ENCODE peak calls at places on chromosomes 5 and 9, in six cellular contexts. K, L, R, G, A and W are unnamed samples.
A peak's percentile ranks its signal among the peaks of the same experiment; 100 is the strongest.

GRCh38 chr5:135883441-135883840 is 12.2 kb downstream of the IL9 start:
- DNase-seq in K (no peak), L (no peak), R (no peak), G (no peak), A (peak; percentile 22), W (no peak)

GRCh38 chr9:109335929-109336328 is 15.1 kb upstream of the EPB41L4B start:
- DNase-seq in K (no peak), L (no peak), R (no peak), G (no peak), A (no peak), W (no peak)

GRCh38 chr5:32030226-32030625 is 143.9 kb downstream of the GOLPH3 start:
- DNase-seq in K (no peak), L (no peak), R (no peak), G (no peak), A (peak; percentile 63), W (peak; percentile 23)

GRCh38 chr5:65151632-65152031 is 330.1 kb downstream of the ADAMTS6 start:
- DNase-seq in K (no peak), L (peak; percentile 9), R (no peak), G (no peak), A (no peak), W (peak; percentile 22)

GRCh38 chr9:73011346-73011745 is 58.5 kb upstream of the ALDH1A1 start:
- DNase-seq in K (no peak), L (no peak), R (no peak), G (peak; percentile 77), A (peak; percentile 23), W (peak; percentile 6)

GRCh38 chr9:135605238-135605781 is 34.0 kb downstream of the GLT6D1 start:
- DNase-seq in K (peak; percentile 4), L (no peak), R (no peak), G (no peak), A (no peak), W (no peak)

GRCh38 chr5:57298295-57298984 is 124.6 kb downstream of the GPBP1 start:
- DNase-seq in K (peak; percentile 73), L (peak; percentile 98), R (peak; percentile 97), G (peak; percentile 70), A (peak; percentile 89), W (peak; percentile 58)

GRCh38 chr5:56078675-56079500 is 84.1 kb upstream of the IL6ST start:
- DNase-seq in K (peak; percentile 44), L (peak; percentile 21), R (no peak), G (no peak), A (peak; percentile 80), W (no peak)

GRCh38 chr5:15009420-15009819 is 137.8 kb upstream of the ANKH start:
- DNase-seq in K (no peak), L (peak; percentile 85), R (no peak), G (peak; percentile 41), A (peak; percentile 95), W (peak; percentile 71)

GRCh38 chr9:119968837-119969707 is 599.8 kb upstream of the BRINP1 start:
- DNase-seq in K (peak; percentile 50), L (peak; percentile 73), R (peak; percentile 75), G (peak; percentile 62), A (peak; percentile 72), W (peak; percentile 46)

GRCh38 chr9:106718996-106719395 is 144.0 kb upstream of the ZNF462 start:
- DNase-seq in K (no peak), L (no peak), R (no peak), G (no peak), A (peak; percentile 43), W (peak; percentile 58)

GRCh38 chr9:127866535-127866934 is 10.9 kb downstream of the AK1 start:
- DNase-seq in K (no peak), L (no peak), R (no peak), G (no peak), A (no peak), W (no peak)

GRCh38 chr9:128115187-128116103 is 12.1 kb downstream of the PTGES2 start:
- DNase-seq in K (peak; percentile 3), L (peak; percentile 92), R (no peak), G (no peak), A (no peak), W (no peak)

GRCh38 chr5:5544094-5544663 is 121.7 kb downstream of the ICE1 start:
- DNase-seq in K (no peak), L (no peak), R (no peak), G (no peak), A (no peak), W (no peak)

GRCh38 chr5:151332857-151333256 is 14.5 kb downstream of the SLC36A2 start:
- DNase-seq in K (no peak), L (no peak), R (no peak), G (no peak), A (no peak), W (no peak)

GRCh38 chr9:124475158-124475867 is 25.1 kb downstream of the ADGRD2 start:
- DNase-seq in K (no peak), L (no peak), R (no peak), G (no peak), A (no peak), W (no peak)

GRCh38 chr9:120513825-120514598 is 66.0 kb downstream of the CDK5RAP2 start:
- DNase-seq in K (no peak), L (no peak), R (no peak), G (no peak), A (peak; percentile 31), W (no peak)

GRCh38 chr9:69470186-69470977 is 145.4 kb downstream of the ENTREP1 start:
- DNase-seq in K (peak; percentile 23), L (peak; percentile 94), R (no peak), G (no peak), A (no peak), W (no peak)

GRCh38 chr9:70902705-70903131 is 218.7 kb downstream of the TRPM3 start:
- DNase-seq in K (no peak), L (no peak), R (no peak), G (peak; percentile 95), A (peak; percentile 90), W (peak; percentile 100)

GRCh38 chr9:113274474-113275146 is 762 bp downstream of the CDC26 start:
- DNase-seq in K (no peak), L (peak; percentile 77), R (peak; percentile 44), G (peak; percentile 54), A (peak; percentile 72), W (peak; percentile 33)

GRCh38 chr5:129003232-129003631 is 37.9 kb downstream of the SLC27A6 start:
- DNase-seq in K (no peak), L (no peak), R (no peak), G (no peak), A (peak; percentile 16), W (peak; percentile 2)

GRCh38 chr5:14200312-14200990 is 57.3 kb downstream of the TRIO start:
- DNase-seq in K (no peak), L (no peak), R (no peak), G (no peak), A (no peak), W (no peak)

GRCh38 chr5:66742083-66742895 is 146.1 kb downstream of the MAST4 start:
- DNase-seq in K (no peak), L (peak; percentile 35), R (no peak), G (no peak), A (peak; percentile 26), W (no peak)
- TF ChIP-seq CTCF in K (no peak), L (peak; percentile 11), R (peak; percentile 22), G (peak; percentile 0), A (no peak), W (no peak)

GRCh38 chr9:98121096-98121495 is 2.1 kb upstream of the TRIM14 start:
- DNase-seq in K (no peak), L (peak; percentile 82), R (no peak), G (no peak), A (peak; percentile 74), W (no peak)
- TF ChIP-seq CTCF in K (no peak), L (peak; percentile 9), R (no peak), G (no peak), A (peak; percentile 19), W (no peak)

GRCh38 chr5:95524423-95524822 is 30.4 kb downstream of the SKIC3 start:
- DNase-seq in K (no peak), L (no peak), R (no peak), G (no peak), A (no peak), W (no peak)
- TF ChIP-seq CTCF in K (no peak), L (no peak), R (no peak), G (no peak), A (no peak), W (no peak)

GRCh38 chr5:157059093-157059539 is at the start of gene HAVCR1:
- DNase-seq in K (no peak), L (peak; percentile 31), R (no peak), G (no peak), A (no peak), W (no peak)
- TF ChIP-seq CTCF in K (no peak), L (no peak), R (no peak), G (no peak), A (no peak), W (no peak)

GRCh38 chr5:87899109-87900100 is 369.2 kb downstream of the TMEM161B start:
- DNase-seq in K (peak; percentile 57), L (peak; percentile 16), R (peak; percentile 72), G (no peak), A (peak; percentile 2), W (peak; percentile 77)
- TF ChIP-seq CTCF in K (no peak), L (no peak), R (no peak), G (no peak), A (no peak), W (no peak)

DNA sequence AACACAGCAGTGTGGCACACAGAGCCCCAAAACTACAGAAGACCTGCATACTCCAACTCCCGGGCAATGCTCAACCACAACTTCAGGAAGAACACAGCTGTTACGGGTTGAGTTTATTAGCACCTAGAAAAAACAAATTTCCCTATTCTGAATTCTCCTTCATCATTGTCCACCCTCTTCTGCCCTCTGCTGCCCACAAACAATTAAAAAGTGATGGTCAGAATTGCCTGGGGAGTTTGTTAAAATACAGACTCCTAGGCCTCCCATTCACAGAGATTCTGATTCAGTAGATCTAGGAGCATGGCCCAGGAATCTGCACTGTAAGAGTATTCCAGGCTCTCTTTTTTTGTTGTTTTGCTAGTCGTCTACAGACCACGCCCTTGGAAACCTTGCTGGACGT is 310.6 kb downstream of the NDUFS4 start:
- DNase-seq in K (no peak), L (no peak), R (no peak), G (no peak), A (peak; percentile 13), W (no peak)
- TF ChIP-seq CTCF in K (no peak), L (no peak), R (no peak), G (peak; percentile 59), A (peak; percentile 16), W (no peak)

GRCh38 chr9:89799766-89800165 is 195.0 kb downstream of the GADD45G start:
- DNase-seq in K (no peak), L (no peak), R (no peak), G (no peak), A (no peak), W (no peak)
- TF ChIP-seq CTCF in K (no peak), L (no peak), R (no peak), G (no peak), A (no peak), W (no peak)

DNA sequence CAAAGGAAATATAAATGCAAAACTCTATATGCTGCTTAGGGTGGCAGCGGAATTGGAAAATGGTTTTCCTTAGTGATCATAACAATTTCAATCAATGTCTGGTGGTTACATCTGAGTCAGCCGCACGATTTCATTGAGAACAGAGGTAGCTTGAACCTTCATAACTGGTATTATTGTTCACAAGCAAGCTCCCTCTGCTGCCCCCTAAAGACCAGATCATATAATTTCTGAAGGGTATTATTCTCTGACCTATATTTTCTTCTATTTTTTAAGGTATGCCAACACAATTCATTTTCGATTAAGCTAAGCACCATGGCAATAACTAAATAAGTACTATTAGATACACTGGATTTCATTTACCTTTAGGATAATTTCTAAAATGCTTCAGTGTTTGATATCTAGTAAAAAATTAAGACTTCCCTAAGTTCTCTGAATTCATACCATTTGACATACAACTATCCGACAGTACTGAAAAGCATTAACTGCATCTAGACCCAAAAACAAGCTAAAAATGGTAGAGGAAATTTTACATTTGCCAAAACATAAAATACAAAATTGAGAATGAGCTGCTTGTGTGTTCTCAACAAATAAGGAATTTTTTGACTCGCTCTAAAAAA is 181.1 kb upstream of the SPEF2 start:
- DNase-seq in K (no peak), L (peak; percentile 57), R (peak; percentile 12), G (peak; percentile 49), A (peak; percentile 77), W (no peak)
- TF ChIP-seq CTCF in K (no peak), L (no peak), R (peak; percentile 75), G (peak; percentile 79), A (peak; percentile 68), W (peak; percentile 44)